ENCODE peak calls at places on chromosome 21, in four cellular contexts. One of them, this sample, is unnamed.

GRCh38 chr21:26851109-26851944 is 6.1 kb upstream of the ADAMTS1 start:
- DNase-seq in GM23248: no peak
- DNase-seq in tibial artery: no peak
- DNase-seq in suprapubic skin: no peak
- DNase-seq in this sample: no peak

GRCh38 chr21:44872568-44873355 is 728 bp downstream of the PTTG1IP start:
- DNase-seq in tibial artery: peak; percentile 45
- DNase-seq in GM23248: peak; percentile 61
- DNase-seq in suprapubic skin: no peak
- DNase-seq in this sample: peak; percentile 24

GRCh38 chr21:45076245-45076661 is 1.9 kb downstream of the ADARB1 start:
- DNase-seq in suprapubic skin: no peak
- DNase-seq in tibial artery: no peak
- DNase-seq in GM23248: peak; percentile 70
- DNase-seq in this sample: peak; percentile 21

GRCh38 chr21:16535100-16535418 is 805.3 kb downstream of the USP25 start:
- DNase-seq in GM23248: peak; percentile 92
- DNase-seq in suprapubic skin: peak; percentile 89
- DNase-seq in tibial artery: peak; percentile 84
- DNase-seq in this sample: peak; percentile 82

GRCh38 chr21:18940791-18941190 is 537.2 kb upstream of the TMPRSS15 start:
- DNase-seq in GM23248: no peak
- DNase-seq in suprapubic skin: no peak
- DNase-seq in tibial artery: no peak
- DNase-seq in this sample: no peak

GRCh38 chr21:15627823-15628222 is 102.0 kb upstream of the USP25 start:
- DNase-seq in suprapubic skin: no peak
- DNase-seq in GM23248: no peak
- DNase-seq in tibial artery: no peak
- DNase-seq in this sample: no peak

GRCh38 chr21:31265293-31265692 is 78.8 kb downstream of the TIAM1 start:
- DNase-seq in suprapubic skin: no peak
- DNase-seq in GM23248: peak; percentile 24
- DNase-seq in tibial artery: no peak
- DNase-seq in this sample: no peak

GRCh38 chr21:31923756-31924155 is 50.9 kb downstream of the HUNK start:
- DNase-seq in GM23248: no peak
- DNase-seq in suprapubic skin: no peak
- DNase-seq in tibial artery: no peak
- DNase-seq in this sample: no peak

GRCh38 chr21:32062591-32063227 is 189.9 kb downstream of the HUNK start:
- DNase-seq in suprapubic skin: no peak
- DNase-seq in tibial artery: no peak
- DNase-seq in GM23248: no peak
- DNase-seq in this sample: no peak

GRCh38 chr21:43869486-43870325 is 4.7 kb downstream of the AGPAT3 start:
- DNase-seq in suprapubic skin: no peak
- DNase-seq in GM23248: peak; percentile 44
- DNase-seq in tibial artery: no peak
- DNase-seq in this sample: no peak

GRCh38 chr21:28229811-28230210 is 762.9 kb downstream of the LTN1 start:
- DNase-seq in tibial artery: no peak
- DNase-seq in GM23248: peak; percentile 88
- DNase-seq in suprapubic skin: no peak
- DNase-seq in this sample: peak; percentile 75

GRCh38 chr21:27196651-27197050 is 229.8 kb upstream of the ADAMTS5 start:
- DNase-seq in tibial artery: no peak
- DNase-seq in GM23248: no peak
- DNase-seq in suprapubic skin: no peak
- DNase-seq in this sample: no peak

GRCh38 chr21:38159355-38159754 is 97.4 kb upstream of the KCNJ15 start:
- DNase-seq in GM23248: peak; percentile 88
- DNase-seq in tibial artery: peak; percentile 70
- DNase-seq in suprapubic skin: no peak
- DNase-seq in this sample: peak; percentile 75

GRCh38 chr21:16002872-16003466 is 273.2 kb downstream of the USP25 start:
- DNase-seq in tibial artery: no peak
- DNase-seq in suprapubic skin: no peak
- DNase-seq in GM23248: peak; percentile 63
- DNase-seq in this sample: peak; percentile 10

GRCh38 chr21:24023936-24024335 is 1583.3 kb downstream of the MRPL39 start:
- DNase-seq in GM23248: no peak
- DNase-seq in suprapubic skin: no peak
- DNase-seq in tibial artery: no peak
- DNase-seq in this sample: no peak

GRCh38 chr21:43644609-43645008 is 14.7 kb downstream of the HSF2BP start:
- DNase-seq in suprapubic skin: no peak
- DNase-seq in GM23248: peak; percentile 88
- DNase-seq in tibial artery: peak; percentile 29
- DNase-seq in this sample: peak; percentile 69

GRCh38 chr21:31329431-31330143 is 14.5 kb downstream of the TIAM1 start:
- DNase-seq in suprapubic skin: no peak
- DNase-seq in GM23248: no peak
- DNase-seq in tibial artery: no peak
- DNase-seq in this sample: no peak

GRCh38 chr21:16588433-16588860 is 858.7 kb downstream of the USP25 start:
- DNase-seq in tibial artery: peak; percentile 78
- DNase-seq in suprapubic skin: peak; percentile 84
- DNase-seq in GM23248: peak; percentile 96
- DNase-seq in this sample: peak; percentile 93

GRCh38 chr21:16768096-16768495 is 744.7 kb upstream of the CXADR start:
- DNase-seq in tibial artery: no peak
- DNase-seq in GM23248: no peak
- DNase-seq in suprapubic skin: no peak
- DNase-seq in this sample: no peak

GRCh38 chr21:27275294-27275927 is 308.5 kb upstream of the ADAMTS5 start:
- DNase-seq in suprapubic skin: no peak
- DNase-seq in GM23248: peak; percentile 84
- DNase-seq in tibial artery: no peak
- DNase-seq in this sample: peak; percentile 78

GRCh38 chr21:26966978-26967913 is at the start of gene ADAMTS5:
- DNase-seq in tibial artery: peak; percentile 59
- DNase-seq in suprapubic skin: peak; percentile 84
- DNase-seq in GM23248: peak; percentile 92
- DNase-seq in this sample: peak; percentile 61

GRCh38 chr21:25845729-25846256 is 111.0 kb downstream of the GABPA start:
- DNase-seq in GM23248: peak; percentile 29
- DNase-seq in tibial artery: no peak
- DNase-seq in suprapubic skin: no peak
- DNase-seq in this sample: peak; percentile 36

GRCh38 chr21:21199342-21200102 is 201.3 kb downstream of the NCAM2 start:
- DNase-seq in tibial artery: no peak
- DNase-seq in GM23248: peak; percentile 7
- DNase-seq in suprapubic skin: no peak
- DNase-seq in this sample: no peak

GRCh38 chr21:44085491-44086321 is 21.5 kb upstream of the PWP2 start:
- DNase-seq in GM23248: no peak
- DNase-seq in suprapubic skin: peak; percentile 60
- DNase-seq in tibial artery: no peak
- DNase-seq in this sample: peak; percentile 24

GRCh38 chr21:17088500-17088899 is 424.3 kb upstream of the CXADR start:
- DNase-seq in tibial artery: no peak
- DNase-seq in suprapubic skin: no peak
- DNase-seq in GM23248: no peak
- DNase-seq in this sample: no peak

GRCh38 chr21:43613755-43614638 is 45.3 kb downstream of the HSF2BP start:
- DNase-seq in GM23248: no peak
- DNase-seq in tibial artery: no peak
- DNase-seq in suprapubic skin: no peak
- DNase-seq in this sample: no peak

GRCh38 chr21:30747159-30747558 is at the start of gene KRTAP21-2:
- DNase-seq in suprapubic skin: no peak
- DNase-seq in tibial artery: no peak
- DNase-seq in GM23248: no peak
- DNase-seq in this sample: no peak

GRCh38 chr21:27451116-27451515 is 484.2 kb upstream of the ADAMTS5 start:
- DNase-seq in suprapubic skin: no peak
- DNase-seq in tibial artery: no peak
- DNase-seq in GM23248: no peak
- DNase-seq in this sample: no peak

DNA sequence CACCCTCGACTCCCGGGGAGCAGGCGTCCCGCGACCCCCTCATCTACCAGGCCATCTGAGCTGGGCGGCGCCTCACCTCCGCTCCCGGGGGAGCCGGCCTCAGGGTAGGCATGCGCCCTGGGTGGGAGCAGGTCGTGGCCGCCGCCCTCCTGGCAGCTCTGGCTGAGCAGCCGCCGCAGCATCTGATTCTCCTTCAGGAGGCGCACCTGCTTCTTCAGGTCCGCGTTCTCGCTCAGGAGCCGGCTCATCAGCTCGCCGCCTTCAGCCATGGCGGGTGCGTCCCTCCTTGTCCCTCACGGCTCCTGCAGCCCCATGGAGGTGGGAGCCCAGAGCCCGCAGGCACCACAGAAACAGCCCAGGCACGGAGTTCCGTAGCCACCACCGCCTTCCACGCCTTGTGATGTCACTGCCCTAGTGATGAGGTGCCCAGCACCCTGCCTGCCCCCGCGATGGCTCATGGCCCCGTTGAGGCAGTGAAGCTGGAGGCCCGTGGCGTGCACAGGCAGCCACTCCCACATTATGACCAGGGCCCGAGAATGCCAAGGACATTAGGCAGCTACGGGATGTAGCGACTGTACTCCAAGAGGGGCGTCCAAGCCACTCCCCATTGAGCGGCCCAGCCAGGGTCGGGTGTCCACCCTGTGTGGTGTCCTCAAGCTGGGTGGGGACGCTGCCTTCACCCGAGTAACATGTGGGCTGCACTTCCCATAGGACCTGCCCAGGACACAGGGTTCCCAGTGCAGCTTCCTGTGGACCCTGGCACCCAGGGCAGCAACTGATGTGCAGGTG is 1.5 kb downstream of the SPATC1L start:
- DNase-seq in tibial artery: no peak
- DNase-seq in suprapubic skin: peak; percentile 81
- DNase-seq in GM23248: peak; percentile 73
- DNase-seq in this sample: no peak
- H3K4me3 ChIP-seq in tibial artery: no peak overlapping the region
- H3K4me3 ChIP-seq in suprapubic skin: no peak overlapping the region
- H3K4me3 ChIP-seq in GM23248: no peak overlapping the region
- H3K4me3 ChIP-seq in this sample: no peak overlapping the region

GRCh38 chr21:33070921-33071877 is 1.3 kb downstream of the OLIG1 start:
- DNase-seq in GM23248: peak; percentile 13
- DNase-seq in tibial artery: no peak
- DNase-seq in suprapubic skin: no peak
- DNase-seq in this sample: peak; percentile 18
- H3K4me3 ChIP-seq in GM23248: peak overlapping the region; percentile 56
- H3K4me3 ChIP-seq in tibial artery: peak overlapping the region; percentile 18
- H3K4me3 ChIP-seq in suprapubic skin: peak overlapping the region; percentile 49
- H3K4me3 ChIP-seq in this sample: no peak overlapping the region

GRCh38 chr21:41952568-41953248 is 1.1 kb downstream of the C2CD2 start:
- DNase-seq in GM23248: no peak
- DNase-seq in tibial artery: no peak
- DNase-seq in suprapubic skin: no peak
- DNase-seq in this sample: no peak

GRCh38 chr21:41953249-41953830 is 478 bp downstream of the C2CD2 start:
- DNase-seq in GM23248: peak; percentile 65
- DNase-seq in tibial artery: no peak
- DNase-seq in suprapubic skin: no peak
- DNase-seq in this sample: no peak

GRCh38 chr21:41950941-41951408 is 2.8 kb downstream of the C2CD2 start:
- DNase-seq in GM23248: no peak
- DNase-seq in suprapubic skin: no peak
- DNase-seq in tibial artery: no peak
- DNase-seq in this sample: no peak

GRCh38 chr21:41953831-41954653 is at the start of gene C2CD2:
- DNase-seq in suprapubic skin: no peak
- DNase-seq in GM23248: peak; percentile 85
- DNase-seq in tibial artery: peak; percentile 51
- DNase-seq in this sample: peak; percentile 20

DNA sequence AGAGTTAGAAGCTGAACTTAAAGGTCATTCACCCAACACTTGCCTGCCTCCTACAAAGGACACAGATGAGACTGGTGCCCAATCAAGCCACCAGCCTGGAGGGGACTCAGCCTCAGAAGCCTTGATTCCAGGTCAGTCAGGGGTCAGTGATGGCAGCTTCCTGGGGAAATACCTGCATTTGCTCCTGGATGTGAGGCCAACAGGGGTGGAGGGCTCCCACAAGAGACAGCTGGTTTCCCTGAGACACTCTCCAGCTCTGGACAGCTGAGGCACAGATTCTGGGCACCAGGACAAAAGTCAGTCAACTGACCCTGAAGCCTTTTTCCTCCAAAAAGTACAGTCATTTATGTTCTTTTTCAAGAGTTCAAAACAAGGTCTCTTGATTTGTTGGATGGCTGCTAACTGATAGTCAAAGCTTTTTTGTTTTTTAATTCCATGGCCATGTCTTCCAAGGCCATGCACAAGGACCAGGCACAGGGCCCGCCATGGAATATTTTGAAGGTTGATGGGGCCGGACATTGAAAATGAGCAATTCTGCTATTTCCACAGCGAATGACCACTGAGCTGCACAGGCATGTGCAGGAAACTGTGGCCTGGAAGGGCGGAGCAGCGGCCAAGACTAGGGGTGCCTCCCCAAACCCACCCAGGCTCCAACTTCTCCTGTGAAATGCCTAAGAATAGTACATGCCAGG is 1.8 kb downstream of the C2CD2 start:
- DNase-seq in tibial artery: no peak
- DNase-seq in GM23248: no peak
- DNase-seq in suprapubic skin: no peak
- DNase-seq in this sample: no peak
- H3K4me3 ChIP-seq in tibial artery: peak overlapping the region; percentile 94
- H3K4me3 ChIP-seq in GM23248: peak overlapping the region; percentile 79
- H3K4me3 ChIP-seq in suprapubic skin: peak overlapping the region; percentile 64
- H3K4me3 ChIP-seq in this sample: no peak overlapping the region

DNA sequence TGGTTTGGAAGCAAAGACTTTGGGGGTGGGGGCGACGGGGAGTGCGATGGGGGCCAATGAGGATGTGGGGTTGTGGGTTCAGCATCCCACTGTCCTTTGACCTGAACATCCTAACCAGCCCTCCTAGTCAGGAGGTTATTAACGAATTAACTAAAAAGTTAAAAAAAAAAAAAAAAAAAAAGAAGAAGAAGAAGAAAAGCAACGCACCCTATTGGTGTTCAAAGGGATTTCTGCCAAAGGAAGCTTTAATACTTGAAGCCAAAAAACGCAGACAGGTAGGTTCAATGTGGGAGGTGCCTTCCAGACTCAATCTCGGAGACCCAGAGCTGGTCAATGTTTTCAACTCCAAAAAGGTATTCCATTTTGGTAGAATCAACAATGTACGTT is 2.2 kb downstream of the CLIC6 start:
- DNase-seq in suprapubic skin: no peak
- DNase-seq in GM23248: peak; percentile 44
- DNase-seq in tibial artery: no peak
- DNase-seq in this sample: no peak
- H3K4me3 ChIP-seq in suprapubic skin: peak overlapping the region; percentile 62
- H3K4me3 ChIP-seq in GM23248: peak overlapping the region; percentile 50
- H3K4me3 ChIP-seq in tibial artery: peak overlapping the region; percentile 50
- H3K4me3 ChIP-seq in this sample: peak overlapping the region; percentile 34

GRCh38 chr21:36994501-36995189 is 11.9 kb upstream of the RIPPLY3 start:
- DNase-seq in GM23248: peak; percentile 41
- DNase-seq in tibial artery: no peak
- DNase-seq in suprapubic skin: no peak
- DNase-seq in this sample: peak; percentile 36
- H3K4me3 ChIP-seq in GM23248: peak overlapping the region; percentile 38
- H3K4me3 ChIP-seq in tibial artery: no peak overlapping the region
- H3K4me3 ChIP-seq in suprapubic skin: no peak overlapping the region
- H3K4me3 ChIP-seq in this sample: peak overlapping the region; percentile 21

This sample was measured in epithelial cell of esophagus.